ENCODE peak calls at places on chromosomes 11 and 22, in seven cellular contexts. One of them, this sample, is unnamed.

GRCh38 chr11:117604349-117604995 is 192.5 kb downstream of the DSCAML1 start:
- DNase-seq in HCT116: no peak
- DNase-seq in K562: no peak
- DNase-seq in H1: no peak
- DNase-seq in HepG2: no peak
- DNase-seq in SK-N-SH: no peak
- DNase-seq in GM12878: no peak
- DNase-seq in this sample: no peak

GRCh38 chr22:35749808-35750207 is 32.1 kb downstream of the APOL5 start:
- DNase-seq in HCT116: no peak
- DNase-seq in K562: no peak
- DNase-seq in H1: no peak
- DNase-seq in HepG2: no peak
- DNase-seq in SK-N-SH: no peak
- DNase-seq in GM12878: peak
- DNase-seq in this sample: no peak

GRCh38 chr11:2561283-2562180 is 116.7 kb downstream of the KCNQ1 start:
- DNase-seq in HCT116: no peak
- DNase-seq in K562: no peak
- DNase-seq in H1: no peak
- DNase-seq in HepG2: no peak
- DNase-seq in SK-N-SH: no peak
- DNase-seq in GM12878: no peak
- DNase-seq in this sample: no peak

GRCh38 chr11:28170759-28171158 is 62.6 kb downstream of the METTL15 start:
- DNase-seq in HCT116: no peak
- DNase-seq in K562: no peak
- DNase-seq in H1: no peak
- DNase-seq in HepG2: no peak
- DNase-seq in SK-N-SH: no peak
- DNase-seq in GM12878: no peak
- DNase-seq in this sample: no peak

GRCh38 chr11:93236741-93237675 is 39.2 kb upstream of the SLC36A4 start:
- DNase-seq in HCT116: peak
- DNase-seq in K562: peak
- DNase-seq in H1: peak
- DNase-seq in HepG2: peak
- DNase-seq in SK-N-SH: peak
- DNase-seq in GM12878: no peak
- DNase-seq in this sample: no peak

GRCh38 chr11:106821291-106821690 is 197.0 kb downstream of the GUCY1A2 start:
- DNase-seq in HCT116: no peak
- DNase-seq in K562: no peak
- DNase-seq in H1: no peak
- DNase-seq in HepG2: no peak
- DNase-seq in SK-N-SH: no peak
- DNase-seq in GM12878: no peak
- DNase-seq in this sample: no peak

GRCh38 chr11:118705111-118705741 is 25.8 kb upstream of the TREH start:
- DNase-seq in HCT116: no peak
- DNase-seq in K562: no peak
- DNase-seq in H1: no peak
- DNase-seq in HepG2: no peak
- DNase-seq in SK-N-SH: no peak
- DNase-seq in GM12878: no peak
- DNase-seq in this sample: no peak

GRCh38 chr11:105042178-105042577 is 3.0 kb downstream of the CARD16 start:
- DNase-seq in HCT116: no peak
- DNase-seq in K562: no peak
- DNase-seq in H1: no peak
- DNase-seq in HepG2: no peak
- DNase-seq in SK-N-SH: no peak
- DNase-seq in GM12878: no peak
- DNase-seq in this sample: no peak

GRCh38 chr11:112106070-112106469 is 19.4 kb downstream of the SDHD start:
- DNase-seq in HCT116: no peak
- DNase-seq in K562: no peak
- DNase-seq in H1: no peak
- DNase-seq in HepG2: no peak
- DNase-seq in SK-N-SH: no peak
- DNase-seq in GM12878: no peak
- DNase-seq in this sample: no peak

GRCh38 chr11:9561279-9561982 is 12.0 kb upstream of the WEE1 start:
- DNase-seq in HCT116: no peak
- DNase-seq in K562: no peak
- DNase-seq in H1: no peak
- DNase-seq in HepG2: no peak
- DNase-seq in SK-N-SH: no peak
- DNase-seq in GM12878: no peak
- DNase-seq in this sample: no peak

GRCh38 chr22:33302049-33302545 is 243.9 kb upstream of the SYN3 start:
- DNase-seq in HCT116: peak
- DNase-seq in K562: peak
- DNase-seq in H1: peak
- DNase-seq in HepG2: peak
- DNase-seq in SK-N-SH: peak
- DNase-seq in GM12878: peak
- DNase-seq in this sample: peak

GRCh38 chr11:70201876-70202861 is 927 bp upstream of the FADD start:
- DNase-seq in HCT116: no peak
- DNase-seq in K562: no peak
- DNase-seq in H1: no peak
- DNase-seq in HepG2: no peak
- DNase-seq in SK-N-SH: no peak
- DNase-seq in GM12878: no peak
- DNase-seq in this sample: no peak

GRCh38 chr22:35634015-35634414 is 14.2 kb upstream of the APOL6 start:
- DNase-seq in HCT116: no peak
- DNase-seq in K562: no peak
- DNase-seq in H1: no peak
- DNase-seq in HepG2: no peak
- DNase-seq in SK-N-SH: no peak
- DNase-seq in GM12878: no peak
- DNase-seq in this sample: no peak

GRCh38 chr11:101126551-101127347 is 2.9 kb downstream of the PGR start:
- DNase-seq in HCT116: no peak
- DNase-seq in K562: peak
- DNase-seq in H1: peak
- DNase-seq in HepG2: no peak
- DNase-seq in SK-N-SH: no peak
- DNase-seq in GM12878: no peak
- DNase-seq in this sample: peak
- TF ChIP-seq JUND in HCT116: no peak
- TF ChIP-seq JUND in K562: no peak
- TF ChIP-seq JUND in H1: no peak
- TF ChIP-seq JUND in HepG2: no peak
- TF ChIP-seq JUND in SK-N-SH: no peak
- TF ChIP-seq JUND in GM12878: no peak
- TF ChIP-seq JUND in this sample: no peak

GRCh38 chr22:50298266-50298637 is 9.2 kb downstream of the PLXNB2 start:
- DNase-seq in HCT116: no peak
- DNase-seq in K562: no peak
- DNase-seq in H1: no peak
- DNase-seq in HepG2: no peak
- DNase-seq in SK-N-SH: no peak
- DNase-seq in GM12878: no peak
- DNase-seq in this sample: no peak

GRCh38 chr22:50298937-50299656 is 8.3 kb downstream of the PLXNB2 start:
- DNase-seq in HCT116: no peak
- DNase-seq in K562: peak
- DNase-seq in H1: no peak
- DNase-seq in HepG2: no peak
- DNase-seq in SK-N-SH: no peak
- DNase-seq in GM12878: no peak
- DNase-seq in this sample: no peak

GRCh38 chr22:50300620-50301257 is 6.7 kb downstream of the PLXNB2 start:
- DNase-seq in HCT116: no peak
- DNase-seq in K562: no peak
- DNase-seq in H1: no peak
- DNase-seq in HepG2: no peak
- DNase-seq in SK-N-SH: no peak
- DNase-seq in GM12878: no peak
- DNase-seq in this sample: no peak

GRCh38 chr22:50301581-50301991 is 5.9 kb downstream of the PLXNB2 start:
- DNase-seq in HCT116: no peak
- DNase-seq in K562: no peak
- DNase-seq in H1: no peak
- DNase-seq in HepG2: no peak
- DNase-seq in SK-N-SH: peak
- DNase-seq in GM12878: no peak
- DNase-seq in this sample: no peak

DNA sequence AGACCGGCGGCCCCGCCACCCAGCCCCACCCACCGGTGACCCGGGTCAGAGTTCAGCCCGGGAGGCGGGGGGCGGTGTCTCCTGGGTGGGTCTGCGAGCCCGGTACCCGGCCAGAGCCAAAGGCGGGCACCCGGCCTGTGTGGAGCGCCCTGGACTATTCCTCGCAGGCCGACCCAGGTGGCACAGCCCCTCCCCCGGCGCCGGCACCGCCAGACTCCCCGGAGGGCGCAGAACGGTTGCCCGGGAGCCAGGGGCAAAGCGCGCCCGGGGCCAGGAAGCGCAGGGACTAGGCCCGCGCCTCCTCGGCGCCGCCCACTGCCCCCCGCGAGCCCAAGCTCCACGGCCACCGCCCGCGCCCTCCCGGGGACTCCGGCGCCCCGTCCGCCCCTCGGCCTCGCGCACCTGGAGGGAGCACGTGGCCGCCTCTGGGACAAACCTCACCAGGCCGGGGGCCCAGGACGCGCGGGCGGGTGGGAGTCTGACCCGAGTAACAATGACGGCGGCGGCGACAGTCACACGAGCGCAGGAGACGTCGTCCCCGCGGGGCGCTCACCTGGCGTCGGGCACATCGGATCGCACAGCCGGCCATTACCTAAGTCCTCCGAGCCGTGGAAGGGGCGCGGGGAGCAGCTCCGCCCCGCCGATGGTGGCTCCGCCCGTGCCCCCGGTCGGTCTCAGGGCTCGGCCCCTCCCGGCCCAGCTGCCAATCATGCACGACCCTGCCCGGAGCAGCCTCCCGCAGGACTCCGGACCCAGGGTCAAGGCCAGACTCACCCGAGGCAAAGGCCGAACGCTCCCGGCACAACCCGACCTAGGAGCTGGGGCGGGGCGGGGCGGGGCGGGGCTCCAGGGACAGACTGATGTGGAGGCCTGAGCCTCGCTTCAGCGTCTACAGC is 7.5 kb downstream of the PLXNB2 start:
- DNase-seq in HCT116: no peak
- DNase-seq in K562: peak
- DNase-seq in H1: peak
- DNase-seq in HepG2: no peak
- DNase-seq in SK-N-SH: no peak
- DNase-seq in GM12878: no peak
- DNase-seq in this sample: peak
- TF ChIP-seq JUND in HCT116: no peak
- TF ChIP-seq JUND in K562: no peak
- TF ChIP-seq JUND in H1: no peak
- TF ChIP-seq JUND in HepG2: no peak
- TF ChIP-seq JUND in SK-N-SH: no peak
- TF ChIP-seq JUND in GM12878: no peak
- TF ChIP-seq JUND in this sample: no peak

GRCh38 chr11:21909145-21909544 is 283.7 kb upstream of the ANO5 start:
- DNase-seq in HCT116: no peak
- DNase-seq in K562: no peak
- DNase-seq in H1: no peak
- DNase-seq in HepG2: no peak
- DNase-seq in SK-N-SH: no peak
- DNase-seq in GM12878: no peak
- DNase-seq in this sample: no peak
- TF ChIP-seq JUND in HCT116: no peak
- TF ChIP-seq JUND in K562: no peak
- TF ChIP-seq JUND in H1: no peak
- TF ChIP-seq JUND in HepG2: no peak
- TF ChIP-seq JUND in SK-N-SH: no peak
- TF ChIP-seq JUND in GM12878: no peak
- TF ChIP-seq JUND in this sample: no peak

GRCh38 chr11:35932641-35933571 is 11.0 kb upstream of the LDLRAD3 start:
- DNase-seq in HCT116: no peak
- DNase-seq in K562: no peak
- DNase-seq in H1: no peak
- DNase-seq in HepG2: no peak
- DNase-seq in SK-N-SH: no peak
- DNase-seq in GM12878: no peak
- DNase-seq in this sample: no peak
- TF ChIP-seq JUND in HCT116: no peak
- TF ChIP-seq JUND in K562: no peak
- TF ChIP-seq JUND in H1: no peak
- TF ChIP-seq JUND in HepG2: no peak
- TF ChIP-seq JUND in SK-N-SH: no peak
- TF ChIP-seq JUND in GM12878: no peak
- TF ChIP-seq JUND in this sample: no peak

DNA sequence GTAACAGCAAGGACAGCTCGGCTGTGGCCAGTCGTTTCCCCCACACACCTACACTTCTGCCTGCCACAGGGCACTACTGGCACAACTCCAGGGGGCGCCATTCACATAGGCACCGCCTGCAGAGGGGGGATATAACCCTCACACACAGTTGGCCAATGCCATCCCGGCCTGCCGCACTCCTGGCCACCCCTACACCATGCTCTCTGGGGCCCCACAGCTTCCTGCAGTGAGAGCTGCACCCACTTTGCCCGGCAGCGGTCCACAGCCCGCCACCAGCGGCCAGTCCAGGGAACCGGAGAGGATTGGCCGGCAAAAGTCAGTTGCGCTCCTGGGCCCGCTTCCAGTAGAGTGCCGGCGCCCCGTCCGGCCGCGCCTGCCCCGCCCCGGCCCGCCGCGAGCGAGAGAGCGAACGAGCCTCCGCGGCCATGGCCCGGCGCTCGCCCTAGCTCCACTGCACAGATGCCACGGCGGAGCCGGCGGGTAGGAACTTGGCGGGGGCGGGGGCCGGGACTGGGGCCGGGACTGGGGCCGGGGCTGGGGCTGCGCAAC is 25.6 kb upstream of the SUSD2 start:
- DNase-seq in HCT116: no peak
- DNase-seq in K562: peak
- DNase-seq in H1: no peak
- DNase-seq in HepG2: peak
- DNase-seq in SK-N-SH: peak
- DNase-seq in GM12878: no peak
- DNase-seq in this sample: peak
- TF ChIP-seq JUND in HCT116: no peak
- TF ChIP-seq JUND in K562: no peak
- TF ChIP-seq JUND in H1: no peak
- TF ChIP-seq JUND in HepG2: no peak
- TF ChIP-seq JUND in SK-N-SH: no peak
- TF ChIP-seq JUND in GM12878: no peak
- TF ChIP-seq JUND in this sample: no peak

DNA sequence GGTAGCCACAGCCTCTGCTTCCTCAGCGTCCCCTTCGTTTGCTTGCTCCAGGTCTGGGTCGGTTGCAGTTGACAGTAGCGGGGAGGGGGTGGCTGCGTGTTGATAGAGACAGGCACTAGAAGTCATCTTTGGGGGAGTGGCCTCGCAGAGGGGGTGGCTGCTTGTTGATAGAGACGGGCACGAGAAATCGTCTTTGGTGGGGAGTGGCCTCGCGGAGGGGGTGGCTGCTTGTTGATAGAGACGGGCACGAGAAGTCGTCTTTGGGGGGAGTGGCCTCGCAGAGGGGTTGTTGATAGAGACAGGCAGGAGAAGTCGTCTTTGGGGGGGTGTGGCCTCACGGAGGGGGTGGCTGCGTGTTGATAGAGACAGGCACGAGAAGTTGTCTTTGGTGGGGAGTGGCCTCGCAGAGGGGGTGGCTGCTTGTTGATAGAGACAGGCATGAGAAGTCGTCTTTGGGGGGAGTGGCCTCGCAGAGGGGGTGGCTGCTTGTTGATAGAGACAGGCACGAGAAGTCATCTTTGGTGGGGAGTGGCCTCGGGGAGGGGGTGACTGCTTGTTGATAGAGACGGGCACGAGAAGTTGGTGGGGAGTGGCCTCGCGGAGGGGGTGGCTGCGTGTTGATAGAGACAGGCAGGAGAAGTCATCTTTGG is 328.3 kb downstream of the TBC1D22A start:
- DNase-seq in HCT116: no peak
- DNase-seq in K562: peak
- DNase-seq in H1: no peak
- DNase-seq in HepG2: no peak
- DNase-seq in SK-N-SH: no peak
- DNase-seq in GM12878: no peak
- DNase-seq in this sample: no peak
- TF ChIP-seq JUND in HCT116: no peak
- TF ChIP-seq JUND in K562: no peak
- TF ChIP-seq JUND in H1: no peak
- TF ChIP-seq JUND in HepG2: no peak
- TF ChIP-seq JUND in SK-N-SH: no peak
- TF ChIP-seq JUND in GM12878: no peak
- TF ChIP-seq JUND in this sample: no peak

This sample was measured in T47D.